ENCODE peak calls at places on chromosomes 7 and 10, in seven cellular contexts. G is upper lobe of left lung, O is sigmoid colon, H is tibial nerve, Z is stomach, K is transverse colon, J is suprapubic skin. M is an unnamed sample. For H3K36me3, the result is how much of the 10 kb centered on the place peaks cover.

GRCh38 chr10:118455181-118455695 is 113.1 kb upstream of the FAM204A start:
- DNase-seq in O (no peak), G (no peak), H (no peak), K (no peak), Z (no peak), J (no peak), M (no peak)

GRCh38 chr7:81120803-81121202 is 202.0 kb upstream of the SEMA3C start:
- DNase-seq in J (no peak), H (no peak), G (no peak), Z (no peak), O (no peak), K (no peak), M (no peak)

GRCh38 chr7:92691578-92691977 is 101.4 kb upstream of the FAM133B start:
- DNase-seq in K (no peak), G (no peak), H (no peak), O (no peak), J (no peak), Z (no peak), M (no peak)

GRCh38 chr10:132412316-132413192 is 15.6 kb downstream of the PWWP2B start:
- DNase-seq in J (no peak), O (no peak), Z (no peak), G (peak), K (no peak), H (no peak), M (no peak)

GRCh38 chr10:21475393-21475792 is 50.1 kb downstream of the SKIDA1 start:
- DNase-seq in O (no peak), K (no peak), J (no peak), Z (no peak), G (no peak), H (no peak), M (no peak)

GRCh38 chr10:113381906-113382562 is 170.8 kb upstream of the HABP2 start:
- DNase-seq in Z (no peak), G (no peak), K (no peak), O (no peak), J (no peak), H (no peak), M (no peak)

GRCh38 chr7:142749218-142749993 is at the start of gene PRSS1:
- DNase-seq in H (no peak), J (no peak), Z (peak), O (no peak), K (no peak), G (no peak), M (no peak)

GRCh38 chr7:127961787-127962463 is 69.3 kb downstream of the LRRC4 start:
- DNase-seq in O (no peak), G (no peak), Z (no peak), K (no peak), J (no peak), H (no peak), M (no peak)

GRCh38 chr7:55348502-55348901 is 16.6 kb upstream of the LANCL2 start:
- DNase-seq in O (no peak), Z (no peak), G (no peak), H (no peak), K (no peak), J (no peak), M (no peak)

GRCh38 chr7:84372712-84373111 is 178.1 kb upstream of the SEMA3A start:
- DNase-seq in J (no peak), Z (no peak), O (no peak), K (no peak), G (no peak), H (no peak), M (no peak)

GRCh38 chr7:28217161-28217560 is 36.6 kb upstream of the JAZF1 start:
- DNase-seq in J (no peak), G (no peak), K (no peak), O (no peak), H (no peak), Z (no peak), M (no peak)

GRCh38 chr10:48724127-48724526 is 39.5 kb downstream of the WDFY4 start:
- DNase-seq in Z (no peak), G (no peak), J (no peak), K (no peak), O (no peak), H (no peak), M (no peak)

GRCh38 chr10:77328272-77328816 is 309.3 kb downstream of the KCNMA1 start:
- DNase-seq in O (no peak), K (no peak), H (no peak), Z (peak), G (no peak), J (no peak), M (no peak)

GRCh38 chr10:126397640-126398382 is 9.5 kb upstream of the ADAM12 start:
- DNase-seq in O (no peak), J (no peak), K (no peak), Z (no peak), H (no peak), G (no peak), M (no peak)

GRCh38 chr7:128105228-128106022 is 74.2 kb upstream of the LRRC4 start:
- DNase-seq in H (no peak), O (peak), J (no peak), K (no peak), G (no peak), Z (no peak), M (peak)

GRCh38 chr7:30970074-30970473 is 6.3 kb downstream of the GHRHR start:
- DNase-seq in H (no peak), G (no peak), O (no peak), J (no peak), K (no peak), Z (no peak), M (no peak)

GRCh38 chr10:50438049-50438936 is 185.5 kb downstream of the SGMS1 start:
- DNase-seq in G (no peak), Z (no peak), O (no peak), H (no peak), J (no peak), K (no peak), M (no peak)

GRCh38 chr7:11751315-11751714 is 80.7 kb downstream of the THSD7A start:
- DNase-seq in O (no peak), K (no peak), H (no peak), Z (no peak), J (no peak), G (no peak), M (no peak)

GRCh38 chr7:14457567-14458453 is 444.7 kb downstream of the DGKB start:
- DNase-seq in G (no peak), O (peak), H (peak), Z (peak), J (no peak), K (peak), M (peak)

GRCh38 chr10:101237080-101237817 is 8.0 kb upstream of the LBX1 start:
- DNase-seq in K (no peak), H (no peak), J (no peak), Z (no peak), O (no peak), G (no peak), M (no peak)

GRCh38 chr7:87413951-87414381 is 61.5 kb downstream of the ABCB4 start:
- DNase-seq in H (no peak), G (no peak), O (no peak), J (no peak), Z (no peak), K (no peak), M (no peak)

GRCh38 chr10:128463991-128464755 is 337.9 kb upstream of the MKI67 start:
- DNase-seq in H (peak), J (peak), K (peak), O (peak), G (no peak), Z (peak), M (no peak)

GRCh38 chr7:22447759-22448158 is 52.2 kb downstream of the STEAP1B start:
- DNase-seq in H (no peak), J (no peak), Z (no peak), O (no peak), K (no peak), G (no peak), M (no peak)

GRCh38 chr7:157273208-157274202 is 63.3 kb upstream of the DNAJB6 start:
- DNase-seq in O (peak), Z (peak), G (peak), K (peak), J (no peak), H (peak), M (peak)

GRCh38 chr7:985915-986741 is 3.1 kb downstream of the CYP2W1 start:
- DNase-seq in Z (no peak), K (no peak), O (no peak), H (no peak), J (no peak), G (peak), M (peak)

GRCh38 chr10:111126073-111126472 is 49.2 kb downstream of the ADRA2A start:
- DNase-seq in O (no peak), J (no peak), G (no peak), H (no peak), K (no peak), Z (no peak), M (no peak)

GRCh38 chr7:95478139-95479037 is 7.4 kb upstream of the ASB4 start:
- DNase-seq in K (peak), G (no peak), O (no peak), J (no peak), H (no peak), Z (no peak), M (peak)

GRCh38 chr7:138233189-138233588 is 156.9 kb downstream of the AKR1D1 start:
- DNase-seq in J (no peak), Z (peak), H (no peak), G (no peak), O (no peak), K (no peak), M (no peak)

GRCh38 chr10:80196270-80196949 is 8.9 kb downstream of the ANXA11 start:
- DNase-seq in G (peak), Z (peak), O (no peak), J (peak), K (peak), H (no peak), M (no peak)

GRCh38 chr7:44044315-44045225 is at the start of gene DBNL:
- DNase-seq in K (peak), J (peak), H (peak), Z (peak), G (peak), O (peak), M (peak)

GRCh38 chr10:86706401-86706841 is 38.1 kb downstream of the LDB3 start:
- DNase-seq in G (peak), J (no peak), Z (no peak), O (peak), H (no peak), K (no peak), M (no peak)

DNA sequence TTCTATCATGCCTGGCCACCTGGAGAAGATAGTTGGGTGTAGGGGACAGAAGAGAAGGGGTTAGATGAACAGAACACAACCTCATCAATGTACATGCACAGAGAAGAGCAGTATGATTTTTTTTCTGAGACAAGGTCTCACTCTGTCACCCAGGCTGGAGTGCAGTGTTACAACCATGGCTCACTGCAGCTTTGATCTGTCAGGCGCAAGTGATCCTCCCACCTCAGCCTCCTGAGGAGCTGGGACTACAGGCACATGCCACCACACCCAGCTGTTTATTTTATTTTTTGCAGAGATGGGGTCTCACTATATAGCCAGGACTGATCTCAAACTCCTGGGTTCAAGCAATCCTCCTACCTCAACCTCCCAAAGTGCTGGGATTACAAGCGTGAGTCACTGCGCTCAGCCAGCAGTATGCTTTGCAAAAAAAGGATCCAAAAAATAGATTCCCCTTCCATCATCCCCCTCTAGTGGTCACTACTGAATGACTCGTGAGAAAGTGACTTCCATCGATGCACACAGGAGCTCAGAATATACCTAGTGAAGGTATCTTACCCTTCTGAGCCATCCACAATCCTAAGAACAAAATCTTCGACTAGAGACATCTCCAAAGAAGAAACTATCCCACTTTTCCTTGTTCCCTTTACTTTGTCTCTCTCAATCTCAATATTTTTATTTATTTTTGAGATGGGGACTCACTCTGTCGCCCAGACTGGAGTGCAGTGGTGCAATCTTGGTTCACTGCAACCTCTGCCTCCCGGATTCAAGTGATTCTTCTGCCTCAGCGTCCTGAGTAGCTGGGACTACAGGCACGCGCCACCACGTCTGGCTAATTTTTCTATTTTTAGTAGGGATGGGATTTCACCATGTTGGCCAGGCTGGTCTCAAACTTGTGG is 21.0 kb downstream of the ZCWPW1 start:
- DNase-seq in G (no peak), H (peak), O (no peak), K (no peak), Z (no peak), J (no peak), M (no peak)
- TF ChIP-seq EP300 in G (no peak), H (no peak), O (no peak), K (no peak), Z (no peak), J (no peak), M (no peak)

GRCh38 chr7:6637544-6638229 is 569 bp downstream of the ZNF316 start:
- DNase-seq in O (no peak), K (peak), Z (no peak), J (no peak), H (no peak), G (peak), M (peak)

GRCh38 chr7:6634021-6634420 is 3.1 kb upstream of the ZNF316 start:
- DNase-seq in K (no peak), H (no peak), Z (no peak), J (no peak), G (no peak), O (no peak), M (no peak)

GRCh38 chr7:6639032-6639431 is 1.9 kb downstream of the ZNF316 start:
- DNase-seq in Z (no peak), K (no peak), G (no peak), J (no peak), H (no peak), O (no peak), M (no peak)

GRCh38 chr7:6639627-6640026 is 2.5 kb downstream of the ZNF316 start:
- DNase-seq in O (no peak), J (no peak), Z (no peak), G (no peak), H (no peak), K (no peak), M (no peak)

GRCh38 chr7:6636741-6637543 is at the start of gene ZNF316:
- DNase-seq in Z (peak), G (peak), H (peak), J (no peak), K (peak), O (peak), M (peak)
- TF ChIP-seq POLR2A in Z (no peak), G (no peak), H (peak), J (peak), K (peak), O (no peak), M (peak)

GRCh38 chr10:13652860-13653259 is 66.1 kb downstream of the PRPF18 start:
- DNase-seq in O (no peak), G (no peak), J (no peak), H (no peak), Z (no peak), K (no peak), M (no peak)

GRCh38 chr10:13656337-13657183 is 69.8 kb downstream of the PRPF18 start:
- DNase-seq in K (no peak), J (no peak), Z (no peak), G (peak), O (no peak), H (no peak), M (no peak)

GRCh38 chr10:13654846-13655245 is 68.1 kb downstream of the PRPF18 start:
- DNase-seq in G (no peak), H (no peak), O (no peak), K (no peak), Z (no peak), J (no peak), M (no peak)

GRCh38 chr10:13651969-13652720 is 65.4 kb downstream of the PRPF18 start:
- DNase-seq in J (no peak), G (no peak), K (no peak), O (no peak), H (no peak), Z (no peak), M (no peak)

GRCh38 chr10:13654118-13654830 is 67.5 kb downstream of the PRPF18 start:
- DNase-seq in H (no peak), O (no peak), Z (no peak), J (no peak), G (no peak), K (no peak), M (no peak)
- H3K36me3 ChIP-seq in H (under half), O (under half), Z (half or more), J (half or more), G (under half), K (under half), M (under half)

DNA sequence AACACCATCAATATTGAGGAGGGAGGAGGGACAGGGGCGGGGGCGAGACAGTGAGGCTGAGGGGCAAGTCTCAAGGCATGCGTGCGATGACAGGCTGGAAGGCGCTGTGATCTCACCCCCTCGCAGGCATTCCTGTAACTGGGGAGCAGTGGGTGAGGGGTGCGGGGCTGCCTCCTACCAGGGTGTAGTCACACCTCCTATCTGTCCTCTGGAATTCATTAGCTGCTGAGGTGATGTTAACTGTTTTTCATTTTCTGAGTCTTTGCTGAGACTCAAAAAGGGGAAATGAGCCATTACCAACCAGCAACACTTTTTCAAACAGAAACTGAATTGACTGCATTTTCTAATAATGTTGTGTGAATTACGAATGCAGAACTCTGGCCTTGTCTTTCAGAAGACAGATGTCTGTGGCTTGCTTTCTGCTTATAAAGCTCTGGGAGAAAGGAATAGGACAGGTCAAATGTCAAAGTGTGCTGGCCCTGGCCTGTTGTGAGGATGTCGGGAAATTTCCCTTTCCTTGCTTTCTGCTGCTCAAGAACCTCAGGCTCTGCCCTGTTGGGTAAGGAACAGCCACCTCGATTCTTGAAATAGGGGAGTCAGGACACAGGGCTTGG is 23.7 kb upstream of the CDH23 start:
- DNase-seq in H (no peak), J (no peak), Z (no peak), K (no peak), O (no peak), G (no peak), M (no peak)
- TF ChIP-seq EP300 in H (no peak), J (no peak), Z (no peak), K (no peak), O (no peak), G (no peak), M (no peak)

DNA sequence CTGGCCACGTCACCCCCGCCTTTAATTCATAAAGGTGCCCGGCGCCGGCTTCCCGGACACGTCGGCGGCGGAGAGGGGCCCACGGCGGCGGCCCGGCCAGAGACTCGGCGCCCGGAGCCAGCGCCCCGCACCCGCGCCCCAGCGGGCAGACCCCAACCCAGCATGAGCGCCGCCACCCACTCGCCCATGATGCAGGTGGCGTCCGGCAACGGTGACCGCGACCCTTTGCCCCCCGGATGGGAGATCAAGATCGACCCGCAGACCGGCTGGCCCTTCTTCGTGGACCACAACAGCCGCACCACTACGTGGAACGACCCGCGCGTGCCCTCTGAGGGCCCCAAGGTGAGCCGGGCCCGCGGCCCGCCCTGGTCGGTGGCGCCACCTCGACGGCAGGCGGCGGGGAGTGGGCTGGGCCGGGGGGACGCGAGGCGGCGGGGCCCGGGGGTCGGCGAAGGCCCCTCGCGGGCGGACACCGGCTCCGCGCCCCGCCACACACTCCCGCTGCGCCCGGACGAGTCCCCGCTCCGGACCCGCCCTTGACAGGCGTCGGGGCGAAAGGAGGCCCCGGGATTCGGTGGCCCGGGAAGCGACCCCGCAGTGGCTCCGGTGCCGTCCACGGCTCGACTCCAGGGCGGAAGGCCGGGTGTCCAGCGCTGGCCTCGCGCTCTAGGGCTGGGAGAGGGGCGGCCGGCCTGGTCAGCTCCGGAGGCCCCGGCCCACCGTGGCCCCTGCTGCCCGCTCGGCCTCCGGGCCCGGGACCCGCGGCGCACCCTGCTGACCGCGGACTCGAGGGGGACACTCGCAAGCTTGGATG is 541 bp downstream of the BAG3 start:
- DNase-seq in O (peak), K (peak), Z (peak), H (no peak), J (peak), G (peak), M (no peak)
- TF ChIP-seq POLR2A in O (no peak), K (no peak), Z (no peak), H (no peak), J (peak), G (peak), M (peak)

GRCh38 chr7:26345837-26346236 is 54.2 kb downstream of the SNX10 start:
- DNase-seq in Z (no peak), J (no peak), K (no peak), O (no peak), G (peak), H (no peak), M (no peak)
- H3K36me3 ChIP-seq in Z (under half), J (under half), K (under half), O (under half), G (under half), H (under half), M (under half)

DNA sequence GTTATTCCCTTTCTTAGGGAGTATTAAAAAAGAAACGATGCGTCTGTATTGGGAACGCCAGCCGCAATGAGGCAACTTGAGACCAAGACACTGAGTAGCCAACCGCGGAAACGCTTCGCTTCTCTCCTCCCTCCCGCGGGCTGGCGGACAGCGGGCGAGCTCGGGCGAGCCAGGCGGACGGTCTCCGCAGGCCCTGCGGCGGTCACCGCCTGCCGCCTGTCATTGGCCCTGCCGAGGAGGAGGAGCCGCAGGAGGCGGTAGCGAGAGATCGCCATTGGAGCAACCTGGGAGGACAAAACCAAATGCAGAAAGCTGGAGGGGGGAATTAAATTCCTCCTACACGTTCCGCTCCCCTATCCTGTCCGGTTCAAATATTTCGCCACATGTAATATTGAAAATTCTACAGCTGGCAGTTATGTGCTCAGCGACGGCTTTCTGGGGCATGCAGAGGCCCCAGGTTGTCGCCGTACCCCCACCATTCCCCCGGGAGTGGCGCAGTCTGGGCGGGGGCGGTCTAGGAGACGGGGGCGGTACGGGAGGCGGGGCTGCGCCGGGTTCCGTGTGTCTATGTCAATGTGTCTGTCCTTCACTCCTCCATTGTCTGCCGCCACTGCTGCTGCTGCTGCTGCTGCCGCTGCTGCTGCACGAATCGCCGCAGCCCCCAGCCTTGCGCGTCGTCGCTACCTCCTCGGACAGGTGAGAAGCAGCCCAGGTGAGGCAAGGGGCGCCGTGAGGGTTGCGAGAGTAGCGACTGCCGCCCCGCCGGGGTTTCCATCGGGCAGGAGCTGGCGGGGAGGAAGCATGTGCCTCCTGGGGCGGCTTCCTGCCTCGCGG is at the start of the genes ANKMY2 and BZW2:
- DNase-seq in H (peak), Z (peak), G (peak), O (peak), J (peak), K (peak), M (peak)
- TF ChIP-seq EP300 in H (peak), Z (no peak), G (peak), O (no peak), J (no peak), K (no peak), M (no peak)